ENCODE peak calls at places on chromosomes 16 and 17, in five cellular contexts. B, M, G, T and O are unnamed samples.

GRCh38 chr16:58000706-58001676 is at the start of gene USB1:
- DNase-seq in B (peak), M (peak), G (peak), T (peak), O (no peak)

GRCh38 chr16:14020141-14020540 is 51.0 kb upstream of the MRTFB start:
- DNase-seq in B (no peak), M (no peak), G (no peak), T (no peak), O (no peak)

GRCh38 chr17:2083613-2084128 is 28.8 kb downstream of the HIC1 start:
- DNase-seq in B (no peak), M (no peak), G (peak), T (no peak), O (no peak)

GRCh38 chr17:60729854-60730253 is 52.2 kb downstream of the BCAS3 start:
- DNase-seq in B (no peak), M (no peak), G (no peak), T (no peak), O (no peak)

GRCh38 chr16:69482410-69482951 is 58.1 kb downstream of the CYB5B start:
- DNase-seq in B (peak), M (peak), G (peak), T (no peak), O (no peak)

GRCh38 chr17:78735832-78736525 is 46.1 kb downstream of the CYTH1 start:
- DNase-seq in B (no peak), M (no peak), G (no peak), T (no peak), O (no peak)

GRCh38 chr16:29820730-29821662 is 734 bp downstream of the MVP start:
- DNase-seq in B (peak), M (peak), G (peak), T (peak), O (no peak)

GRCh38 chr16:87844374-87844733 is 25.0 kb downstream of the SLC7A5 start:
- DNase-seq in B (no peak), M (no peak), G (no peak), T (no peak), O (no peak)

GRCh38 chr16:75385507-75386152 is 47.7 kb downstream of the CFDP1 start:
- DNase-seq in B (no peak), M (no peak), G (no peak), T (no peak), O (no peak)

GRCh38 chr16:69181-69580 is 3.2 kb downstream of the RHBDF1 start:
- DNase-seq in B (no peak), M (no peak), G (no peak), T (no peak), O (no peak)

GRCh38 chr16:74025-74424 is 1.6 kb upstream of the RHBDF1 start:
- DNase-seq in B (no peak), M (no peak), G (no peak), T (no peak), O (no peak)

GRCh38 chr16:71210-71539 is 1.3 kb downstream of the RHBDF1 start:
- DNase-seq in B (no peak), M (no peak), G (no peak), T (no peak), O (no peak)

GRCh38 chr16:72561-73537 is at the start of gene RHBDF1:
- DNase-seq in B (peak), M (peak), G (no peak), T (no peak), O (no peak)

DNA sequence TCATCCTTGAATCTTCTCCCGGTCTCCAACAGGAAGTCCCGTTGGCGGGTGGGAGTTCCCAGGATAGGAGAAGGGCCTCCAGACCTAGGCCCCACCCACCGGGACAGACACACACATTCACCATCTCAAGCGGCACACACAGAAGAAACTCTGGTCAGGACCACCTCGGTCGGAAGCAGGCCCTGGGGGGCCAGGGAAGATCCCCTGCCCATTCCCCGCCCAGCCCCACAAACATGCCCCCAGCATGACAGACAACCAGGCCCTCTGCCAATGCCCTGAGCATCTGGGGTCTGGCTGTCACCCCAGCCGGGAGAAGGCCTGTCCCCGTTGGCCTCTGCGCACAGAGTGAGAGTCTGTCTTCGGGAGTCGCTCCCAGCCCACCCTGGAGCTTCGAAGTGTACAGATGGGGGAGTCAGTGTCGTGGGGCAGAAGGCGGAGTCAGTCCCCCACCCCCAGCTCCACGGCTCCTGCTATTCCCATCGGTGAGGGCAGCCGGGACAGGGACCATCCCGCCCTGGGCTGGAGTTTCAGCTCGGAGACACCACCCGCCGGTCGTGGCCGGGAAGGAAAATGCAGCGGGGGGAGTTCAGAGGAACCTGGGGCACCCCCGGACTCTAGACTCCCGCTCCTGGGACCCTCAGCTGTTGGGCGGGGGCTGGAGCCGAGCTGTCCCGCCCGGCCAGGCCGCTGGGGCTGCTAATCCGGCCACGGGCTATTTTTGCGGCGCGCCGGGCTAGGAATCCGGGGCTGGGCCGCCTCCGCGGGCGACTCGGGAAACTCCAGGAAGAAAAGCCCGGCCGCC is 690 bp downstream of the RHBDF1 start:
- DNase-seq in B (peak), M (peak), G (no peak), T (no peak), O (no peak)
- TF ChIP-seq POLR2A in B (no peak), M (peak), G (no peak), T (no peak), O (no peak)

GRCh38 chr16:4116328-4117249 is at the start of gene ADCY9:
- DNase-seq in B (peak), M (peak), G (peak), T (peak), O (no peak)
- TF ChIP-seq POLR2A in B (no peak), M (peak), G (peak), T (no peak), O (peak)

GRCh38 chr16:10880609-10881452 is 3.8 kb downstream of the CIITA start:
- DNase-seq in B (no peak), M (no peak), G (no peak), T (no peak), O (no peak)

GRCh38 chr16:10877472-10877946 is 507 bp downstream of the CIITA start:
- DNase-seq in B (no peak), M (no peak), G (no peak), T (no peak), O (no peak)

GRCh38 chr16:10878328-10878643 is 1.3 kb downstream of the CIITA start:
- DNase-seq in B (no peak), M (no peak), G (no peak), T (no peak), O (no peak)

GRCh38 chr16:10879681-10880589 is 2.9 kb downstream of the CIITA start:
- DNase-seq in B (no peak), M (no peak), G (no peak), T (no peak), O (no peak)

GRCh38 chr16:10878644-10879498 is 1.9 kb downstream of the CIITA start:
- DNase-seq in B (peak), M (peak), G (peak), T (peak), O (no peak)
- TF ChIP-seq POLR2A in B (no peak), M (no peak), G (no peak), T (no peak), O (no peak)

GRCh38 chr17:17724307-17724921 is 43.2 kb downstream of the RAI1 start:
- DNase-seq in B (no peak), M (no peak), G (no peak), T (peak), O (no peak)
- TF ChIP-seq POLR2A in B (no peak), M (no peak), G (no peak), T (no peak), O (no peak)

DNA sequence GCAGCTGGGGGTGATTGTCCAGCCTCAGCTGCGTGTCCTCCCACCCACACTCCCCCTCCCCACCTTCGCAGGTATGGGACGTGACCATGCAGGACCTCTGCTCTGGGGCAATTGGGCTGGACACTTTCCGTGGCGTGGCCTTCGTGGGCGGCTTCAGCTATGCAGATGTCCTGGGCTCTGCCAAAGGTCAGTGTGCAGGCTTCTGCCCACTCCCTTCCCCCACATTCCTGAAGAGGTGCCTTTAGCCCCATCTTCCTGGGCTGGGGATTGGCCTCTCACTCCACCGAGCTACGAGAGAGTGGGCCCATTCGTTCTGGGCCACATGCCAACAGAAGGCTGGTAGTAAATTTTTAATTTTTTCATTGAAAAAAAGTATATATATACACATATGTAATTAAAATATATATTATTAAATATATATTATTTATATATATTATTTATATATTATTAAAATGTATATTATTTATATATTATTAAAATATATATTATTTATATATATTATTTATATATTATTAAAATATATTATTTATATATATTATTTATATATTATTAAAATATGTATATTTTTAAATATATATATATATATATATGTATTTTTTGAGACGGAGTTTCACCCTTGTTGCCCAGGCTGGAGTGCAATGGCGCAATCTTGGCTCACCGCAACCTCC is 18.5 kb downstream of the PFAS start:
- DNase-seq in B (no peak), M (no peak), G (no peak), T (no peak), O (no peak)
- TF ChIP-seq POLR2A in B (no peak), M (no peak), G (no peak), T (no peak), O (no peak)

GRCh38 chr16:9092282-9092962 is 978 bp downstream of the HAPSTR1 start:
- DNase-seq in B (peak), M (peak), G (peak), T (peak), O (no peak)

GRCh38 chr16:9095998-9096397 is 4.6 kb downstream of the HAPSTR1 start:
- DNase-seq in B (no peak), M (no peak), G (no peak), T (no peak), O (no peak)

GRCh38 chr16:9095171-9095570 is 3.7 kb downstream of the HAPSTR1 start:
- DNase-seq in B (no peak), M (no peak), G (no peak), T (no peak), O (no peak)

GRCh38 chr16:9092963-9093477 is 1.6 kb downstream of the HAPSTR1 start:
- DNase-seq in B (peak), M (peak), G (peak), T (peak), O (no peak)

GRCh38 chr16:9094008-9094846 is 2.8 kb downstream of the HAPSTR1 start:
- DNase-seq in B (no peak), M (no peak), G (no peak), T (no peak), O (no peak)
- TF ChIP-seq POLR2A in B (no peak), M (no peak), G (no peak), T (no peak), O (no peak)

GRCh38 chr16:31190061-31190460 is 10.1 kb downstream of the FUS start:
- DNase-seq in B (no peak), M (no peak), G (no peak), T (peak), O (no peak)
- TF ChIP-seq POLR2A in B (no peak), M (no peak), G (no peak), T (no peak), O (no peak)

GRCh38 chr16:67521095-67521804 is 7.4 kb upstream of the RIPOR1 start:
- DNase-seq in B (peak), M (peak), G (peak), T (peak), O (peak)
- TF ChIP-seq POLR2A in B (no peak), M (no peak), G (peak), T (no peak), O (no peak)

DNA sequence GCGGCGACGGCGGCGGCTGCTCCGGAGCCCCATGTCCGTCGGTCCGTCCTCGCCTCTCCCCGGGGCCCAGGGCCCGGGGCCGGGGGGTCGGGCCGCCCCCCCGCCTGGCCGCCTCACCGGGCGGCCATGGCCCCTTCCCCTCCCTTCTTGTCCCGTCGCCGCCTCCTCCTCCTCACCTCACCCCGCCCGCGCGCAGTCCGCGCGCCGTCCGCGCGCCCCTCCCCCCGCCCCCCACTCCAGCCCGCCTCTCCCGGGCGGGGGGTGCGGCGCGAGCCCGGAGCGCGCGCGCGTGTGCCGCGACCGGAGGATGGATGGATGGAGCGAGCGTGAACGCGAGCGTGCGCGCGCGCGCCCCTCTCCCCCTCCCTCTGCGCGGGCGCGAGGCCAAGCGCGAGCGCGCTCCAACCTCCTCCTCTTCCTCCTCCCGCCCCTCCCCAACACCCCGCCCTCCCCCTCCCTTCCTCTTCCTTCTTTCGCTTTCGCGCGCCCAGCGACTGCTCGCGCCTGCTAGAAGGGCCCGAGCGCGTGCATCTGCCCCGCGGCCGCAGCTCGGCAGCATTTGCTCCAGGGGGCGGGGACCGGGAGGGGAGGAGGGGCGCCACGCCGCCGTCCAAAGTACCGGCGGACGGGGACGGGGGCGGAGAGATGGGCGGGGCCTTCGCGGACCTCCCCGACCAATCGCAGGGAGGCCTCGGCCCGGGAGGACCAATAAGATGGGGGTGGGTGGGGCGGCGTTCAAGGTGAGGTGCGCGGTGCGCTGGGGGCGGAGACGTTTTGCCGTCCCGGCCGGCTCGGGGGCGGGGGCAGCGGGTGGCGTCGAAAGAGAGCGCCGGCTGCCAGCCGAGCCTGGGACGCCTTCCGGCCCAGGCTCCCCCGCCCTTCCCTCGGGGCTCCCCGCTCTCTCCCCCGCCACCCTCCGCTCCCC is at the start of gene ATXN7L3:
- DNase-seq in B (peak), M (peak), G (peak), T (peak), O (peak)
- TF ChIP-seq POLR2A in B (no peak), M (no peak), G (no peak), T (no peak), O (peak)